ENCODE peak calls at places on chromosomes 2 and 18, in eight cellular contexts. M is substantia nigra; Q is epithelial cell of proximal tubule; B is CD8-positive, alpha-beta memory T cell; K is midbrain; G is stimulated activated naive CD4-positive, alpha-beta T cell treated with Interleukin-2 at 50 U/mL for 16 hours; D is iPS-NIHi11; V is NCI-H1105. N is an unnamed sample.

GRCh38 chr2:132374961-132375360 is 41.6 kb upstream of the GPR39 start:
- DNase-seq in M (no peak), Q (no peak), B (no peak), K (no peak), G (no peak), V (peak), D (no peak), N (no peak)

GRCh38 chr2:72819501-72819900 is 6.3 kb downstream of the EXOC6B start:
- DNase-seq in M (no peak), V (no peak), G (no peak), K (no peak), B (no peak), Q (no peak), D (no peak), N (no peak)

GRCh38 chr2:68099260-68099659 is 36.5 kb upstream of the C1D start:
- DNase-seq in K (no peak), B (no peak), M (no peak), V (no peak), G (no peak), Q (no peak), D (no peak), N (no peak)

GRCh38 chr2:209395232-209395631 is 28.6 kb upstream of the MAP2 start:
- DNase-seq in G (no peak), B (no peak), K (no peak), D (no peak), V (no peak), M (no peak), Q (no peak), N (no peak)

GRCh38 chr2:134917958-134918517 is 584 bp upstream of the CCNT2 start:
- DNase-seq in V (peak), K (peak), Q (peak), M (no peak), G (peak), D (no peak), B (peak), N (no peak)

GRCh38 chr2:46002507-46002883 is 294.7 kb upstream of the EPAS1 start:
- DNase-seq in D (no peak), G (no peak), M (no peak), Q (no peak), B (no peak), K (no peak), V (no peak), N (no peak)

GRCh38 chr18:27685807-27686412 is 491.0 kb downstream of the CDH2 start:
- DNase-seq in G (no peak), Q (no peak), V (peak), K (peak), B (no peak), M (no peak), D (peak), N (peak)

GRCh38 chr2:101415220-101415619 is 27.9 kb upstream of the CREG2 start:
- DNase-seq in B (no peak), D (no peak), Q (no peak), M (no peak), V (no peak), K (no peak), G (no peak), N (no peak)

GRCh38 chr2:75560022-75560767 is 544 bp downstream of the EVA1A start:
- DNase-seq in K (no peak), G (no peak), Q (no peak), D (peak), M (no peak), V (no peak), B (no peak), N (no peak)

GRCh38 chr2:23526114-23526513 is 141.1 kb downstream of the KLHL29 start:
- DNase-seq in V (no peak), G (no peak), M (no peak), K (no peak), D (no peak), B (no peak), Q (no peak), N (no peak)

GRCh38 chr18:60123031-60123430 is 223.2 kb downstream of the PMAIP1 start:
- DNase-seq in D (no peak), G (no peak), K (peak), Q (no peak), V (no peak), M (no peak), B (no peak), N (peak)

GRCh38 chr2:231935207-231935524 is 9.0 kb upstream of the NPPC start:
- DNase-seq in Q (no peak), D (no peak), B (no peak), G (no peak), M (no peak), V (no peak), K (no peak), N (no peak)

GRCh38 chr18:32200766-32201165 is 10.9 kb downstream of the MEP1B start:
- DNase-seq in V (peak), K (no peak), G (no peak), Q (no peak), M (no peak), D (no peak), B (no peak), N (no peak)

GRCh38 chr2:165901595-165901994 is 52.0 kb downstream of the TTC21B start:
- DNase-seq in Q (no peak), M (no peak), D (no peak), V (no peak), B (no peak), K (no peak), G (no peak), N (no peak)

GRCh38 chr2:160940699-160941098 is 219.5 kb upstream of the TANK start:
- DNase-seq in B (no peak), Q (peak), D (no peak), G (no peak), K (no peak), M (no peak), V (no peak), N (no peak)

GRCh38 chr2:121961761-121962160 is 206.3 kb downstream of the TSN start:
- DNase-seq in K (no peak), B (no peak), Q (no peak), V (no peak), M (no peak), G (no peak), D (no peak), N (no peak)

GRCh38 chr2:72104821-72105588 is 42.7 kb downstream of the CYP26B1 start:
- DNase-seq in B (no peak), G (no peak), D (peak), V (no peak), Q (no peak), M (no peak), K (no peak), N (no peak)

GRCh38 chr2:204325468-204325867 is 219.8 kb upstream of the PARD3B start:
- DNase-seq in B (peak), G (peak), M (no peak), Q (peak), K (peak), V (peak), D (peak), N (peak)

GRCh38 chr18:32975166-32975441 is 202.3 kb upstream of the KLHL14 start:
- DNase-seq in B (no peak), K (no peak), M (no peak), G (no peak), D (peak), V (no peak), Q (peak), N (no peak)

GRCh38 chr2:130186391-130186790 is 4.3 kb downstream of the MZT2B start:
- DNase-seq in K (no peak), B (no peak), G (no peak), M (no peak), D (no peak), V (no peak), Q (no peak), N (no peak)

GRCh38 chr2:233092446-233093438 is 32.6 kb downstream of the INPP5D start:
- DNase-seq in Q (no peak), B (no peak), D (no peak), G (no peak), K (no peak), M (no peak), V (no peak), N (peak)

GRCh38 chr2:174341301-174341994 is 6.7 kb downstream of the SP9 start:
- DNase-seq in G (peak), Q (peak), M (peak), V (peak), D (peak), K (peak), B (peak), N (peak)

GRCh38 chr2:127927415-127927814 is 41.7 kb upstream of the AMMECR1L start:
- DNase-seq in B (no peak), V (no peak), D (no peak), Q (no peak), M (no peak), G (no peak), K (no peak), N (no peak)

GRCh38 chr2:7379799-7380198 is 462.6 kb downstream of the RNF144A start:
- DNase-seq in V (no peak), D (no peak), M (no peak), Q (no peak), B (no peak), K (no peak), G (no peak), N (no peak)

GRCh38 chr2:54964271-54964670 is 86.0 kb downstream of the RTN4 start:
- DNase-seq in D (no peak), K (no peak), V (no peak), G (no peak), B (no peak), M (no peak), Q (no peak), N (no peak)

GRCh38 chr2:216352653-216353270 is 19.5 kb downstream of the MARCHF4 start:
- DNase-seq in B (no peak), M (no peak), V (no peak), Q (no peak), G (no peak), K (no peak), D (no peak), N (no peak)

GRCh38 chr2:128436498-128437180 is 118.0 kb upstream of the HS6ST1 start:
- DNase-seq in K (no peak), D (no peak), V (no peak), M (no peak), Q (no peak), B (no peak), G (no peak), N (no peak)

GRCh38 chr2:64133828-64134227 is 10.4 kb downstream of the PELI1 start:
- DNase-seq in V (no peak), G (no peak), M (no peak), Q (no peak), K (no peak), B (no peak), D (no peak), N (no peak)

GRCh38 chr2:31296641-31297287 is 62.8 kb downstream of the EHD3 start:
- DNase-seq in B (no peak), M (no peak), Q (no peak), D (no peak), V (no peak), K (no peak), G (no peak), N (no peak)

GRCh38 chr18:2855560-2856350 is 8.9 kb downstream of the EMILIN2 start:
- DNase-seq in D (no peak), Q (no peak), M (no peak), V (no peak), G (no peak), B (no peak), K (no peak), N (no peak)

GRCh38 chr18:59453468-59453961 is 94.5 kb upstream of the LMAN1 start:
- DNase-seq in B (no peak), D (no peak), G (no peak), V (no peak), Q (no peak), M (no peak), K (no peak), N (no peak)

GRCh38 chr2:73386342-73386868 is 769 bp downstream of the ALMS1 start:
- DNase-seq in V (peak), G (no peak), M (no peak), Q (no peak), D (peak), B (no peak), K (no peak), N (no peak)

GRCh38 chr2:191114403-191114886 is 36.3 kb downstream of the STAT4 start:
- DNase-seq in B (peak), K (no peak), M (no peak), G (peak), Q (no peak), V (no peak), D (no peak), N (peak)

GRCh38 chr2:42053791-42054656 is 6.2 kb downstream of the PKDCC start:
- DNase-seq in Q (no peak), K (peak), D (no peak), V (no peak), G (no peak), B (no peak), M (no peak), N (peak)

GRCh38 chr2:73028841-73029240 is 42.7 kb downstream of the SFXN5 start:
- DNase-seq in Q (no peak), B (no peak), M (no peak), K (no peak), G (no peak), V (no peak), D (no peak), N (no peak)

GRCh38 chr2:128562471-128563347 is 244.0 kb upstream of the HS6ST1 start:
- DNase-seq in M (no peak), Q (no peak), K (no peak), V (no peak), G (no peak), D (no peak), B (no peak), N (no peak)

N was measured in pons.